ENCODE peak calls at places on chromosomes 12 and 14, in six cellular contexts. W is left lung, I is PC-3, S is thoracic aorta, M is GM12865, K is left ventricle myocardium inferior. Z is an unnamed sample.

GRCh38 chr14:55201219-55202096 is 10.1 kb upstream of the DLGAP5 start:
- DNase-seq in W (no peak), I (no peak), S (no peak), M (no peak), K (no peak), Z (no peak)

GRCh38 chr12:64625243-64626077 is 15.2 kb downstream of the RASSF3 start:
- DNase-seq in W (peak; percentile 62), I (peak; percentile 94), S (peak; percentile 58), M (peak; percentile 81), K (peak; percentile 57), Z (peak; percentile 39)

GRCh38 chr12:11795910-11796459 is 146.5 kb downstream of the ETV6 start:
- DNase-seq in W (no peak), I (peak; percentile 96), S (no peak), M (no peak), K (no peak), Z (no peak)

GRCh38 chr12:89461649-89462612 is 62.7 kb downstream of the GALNT4 start:
- DNase-seq in W (no peak), I (peak; percentile 82), S (no peak), M (peak; percentile 64), K (no peak), Z (no peak)

GRCh38 chr14:50011242-50011641 is 105.1 kb downstream of the VCPKMT start:
- DNase-seq in W (no peak), I (no peak), S (no peak), M (no peak), K (no peak), Z (no peak)

GRCh38 chr12:95673576-95673975 is 117.0 kb downstream of the NTN4 start:
- DNase-seq in W (no peak), I (no peak), S (no peak), M (no peak), K (no peak), Z (no peak)

GRCh38 chr14:22524784-22525161 is 64.3 kb downstream of the DAD1 start:
- DNase-seq in W (no peak), I (peak; percentile 33), S (no peak), M (no peak), K (no peak), Z (no peak)

GRCh38 chr14:70472253-70473159 is 20.5 kb downstream of the ADAM21 start:
- DNase-seq in W (no peak), I (no peak), S (no peak), M (peak; percentile 12), K (no peak), Z (no peak)

GRCh38 chr12:95851609-95852008 is 7.1 kb upstream of the SNRPF start:
- DNase-seq in W (no peak), I (no peak), S (no peak), M (no peak), K (no peak), Z (no peak)

GRCh38 chr12:104720346-104721064 is 237.6 kb downstream of the SLC41A2 start:
- DNase-seq in W (no peak), I (no peak), S (no peak), M (peak; percentile 58), K (no peak), Z (no peak)

GRCh38 chr14:57725399-57726077 is 140.4 kb downstream of the SLC35F4 start:
- DNase-seq in W (no peak), I (peak; percentile 98), S (no peak), M (no peak), K (no peak), Z (no peak)

GRCh38 chr12:48816148-48816854 is 2.0 kb upstream of the CACNB3 start:
- DNase-seq in W (no peak), I (peak; percentile 41), S (no peak), M (no peak), K (no peak), Z (no peak)

GRCh38 chr14:61671086-61671485 is 24.2 kb upstream of the HIF1A start:
- DNase-seq in W (no peak), I (no peak), S (no peak), M (peak; percentile 72), K (no peak), Z (no peak)

GRCh38 chr12:80033457-80033856 is 65.9 kb upstream of the OTOGL start:
- DNase-seq in W (no peak), I (peak; percentile 89), S (no peak), M (no peak), K (no peak), Z (no peak)

GRCh38 chr14:34662558-34663088 is 32.7 kb upstream of the SNX6 start:
- DNase-seq in W (no peak), I (no peak), S (no peak), M (no peak), K (no peak), Z (no peak)

GRCh38 chr14:32618991-32619390 is 289.9 kb downstream of the AKAP6 start:
- DNase-seq in W (no peak), I (peak; percentile 60), S (no peak), M (no peak), K (no peak), Z (no peak)

GRCh38 chr14:63542231-63542999 is 762 bp downstream of the PPP2R5E start:
- DNase-seq in W (peak; percentile 39), I (peak; percentile 15), S (no peak), M (no peak), K (no peak), Z (peak; percentile 38)

GRCh38 chr14:41824441-41824840 is 217.8 kb downstream of the LRFN5 start:
- DNase-seq in W (no peak), I (no peak), S (no peak), M (no peak), K (no peak), Z (no peak)

GRCh38 chr12:109385339-109386078 is 37.8 kb downstream of the MYO1H start:
- DNase-seq in W (no peak), I (peak; percentile 81), S (no peak), M (peak; percentile 41), K (no peak), Z (no peak)

GRCh38 chr12:49358548-49359141 is 8.6 kb upstream of the SPATS2 start:
- DNase-seq in W (no peak), I (peak; percentile 63), S (no peak), M (peak; percentile 89), K (no peak), Z (no peak)

GRCh38 chr12:93883436-93884154 is 206.4 kb downstream of the CRADD start:
- DNase-seq in W (no peak), I (peak; percentile 19), S (no peak), M (no peak), K (no peak), Z (no peak)

GRCh38 chr12:65518771-65519170 is 240.3 kb downstream of the MSRB3 start:
- DNase-seq in W (no peak), I (peak; percentile 26), S (no peak), M (no peak), K (no peak), Z (no peak)

GRCh38 chr12:9113296-9113986 is 2.3 kb downstream of the A2M start:
- DNase-seq in W (no peak), I (no peak), S (no peak), M (no peak), K (no peak), Z (no peak)

GRCh38 chr14:90060312-90060964 is 1.4 kb upstream of the KCNK13 start:
- DNase-seq in W (peak; percentile 37), I (peak; percentile 65), S (no peak), M (peak; percentile 72), K (peak; percentile 42), Z (peak; percentile 56)

GRCh38 chr14:101471723-101472517 is 89.4 kb upstream of the DIO3 start:
- DNase-seq in W (peak; percentile 15), I (no peak), S (no peak), M (no peak), K (no peak), Z (no peak)

GRCh38 chr12:51837286-51837685 is 11.2 kb downstream of the FIGNL2 start:
- DNase-seq in W (no peak), I (no peak), S (no peak), M (no peak), K (no peak), Z (no peak)

GRCh38 chr12:22321018-22321605 is 13.4 kb downstream of the ST8SIA1 start:
- DNase-seq in W (no peak), I (no peak), S (no peak), M (no peak), K (no peak), Z (no peak)

GRCh38 chr14:32920696-32921276 is 17.9 kb upstream of the NPAS3 start:
- DNase-seq in W (no peak), I (no peak), S (no peak), M (no peak), K (no peak), Z (no peak)

GRCh38 chr12:106282457-106283097 is 20.0 kb upstream of the TCP11L2 start:
- DNase-seq in W (peak; percentile 65), I (peak; percentile 78), S (no peak), M (peak; percentile 70), K (peak; percentile 38), Z (no peak)
- TF ChIP-seq CTCF in W (peak; percentile 61), I (peak; percentile 94), S (peak; percentile 65), M (peak; percentile 70), K (peak; percentile 78), Z (peak; percentile 66)

GRCh38 chr12:53048033-53048779 is 1.7 kb upstream of the TNS2 start:
- DNase-seq in W (peak; percentile 72), I (peak; percentile 62), S (no peak), M (no peak), K (peak; percentile 81), Z (no peak)
- TF ChIP-seq CTCF in W (no peak), I (peak; percentile 62), S (no peak), M (no peak), K (no peak), Z (no peak)

DNA sequence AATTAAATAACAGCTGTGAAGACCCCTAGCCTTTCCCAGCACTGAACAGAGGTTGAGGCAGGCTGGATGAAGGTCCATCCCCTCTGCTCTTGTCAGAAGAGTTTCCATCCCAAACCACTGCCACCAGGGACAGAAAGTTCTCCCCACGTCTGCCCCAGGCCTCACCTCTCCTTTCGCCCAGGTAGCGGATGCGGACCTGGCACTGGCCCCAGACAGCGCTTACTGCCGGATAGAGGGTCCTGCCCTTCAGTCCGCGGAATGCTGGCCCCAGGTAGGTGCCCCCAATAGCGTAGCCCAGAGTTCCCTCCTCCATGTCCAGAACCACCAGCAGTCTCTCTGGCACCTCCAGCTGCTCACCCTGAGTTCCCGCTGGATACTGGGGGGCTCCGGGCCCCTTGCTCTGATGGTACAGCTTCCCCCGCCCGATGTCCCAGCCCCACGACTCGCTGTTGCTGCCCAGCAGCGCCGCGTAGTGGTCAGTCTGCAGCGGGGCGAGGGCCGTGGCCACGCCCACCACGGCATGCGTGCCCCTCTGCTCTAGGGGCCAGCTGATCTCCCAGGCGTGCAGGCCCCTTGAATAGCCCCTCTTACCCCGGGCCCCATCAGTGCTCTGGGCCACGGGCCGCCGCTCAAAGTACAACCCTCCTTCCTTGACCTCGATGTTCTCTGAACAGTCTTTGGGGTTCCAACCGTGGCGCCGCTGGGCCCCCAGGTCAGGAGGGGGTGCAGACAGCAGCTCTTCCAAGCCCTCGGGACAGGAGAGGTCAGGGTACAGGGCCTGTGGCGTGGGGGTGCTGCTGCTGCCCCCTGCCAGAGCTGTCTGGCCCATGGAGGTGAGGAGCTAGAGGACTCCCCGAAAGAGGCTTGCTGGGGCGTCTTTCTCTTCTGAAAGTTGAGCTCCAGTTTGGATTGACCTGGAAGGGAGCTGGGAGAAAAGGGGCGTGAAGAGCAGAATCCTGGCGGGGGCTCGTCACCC is 742 bp downstream of the SPSB2 start:
- DNase-seq in W (peak; percentile 86), I (peak; percentile 82), S (peak; percentile 43), M (peak; percentile 88), K (peak; percentile 83), Z (peak; percentile 76)
- TF ChIP-seq CTCF in W (peak; percentile 94), I (peak; percentile 78), S (peak; percentile 91), M (peak; percentile 96), K (peak; percentile 98), Z (peak; percentile 87)

GRCh38 chr12:20641127-20641526 is 54.0 kb upstream of the SLCO1C1 start:
- DNase-seq in W (no peak), I (no peak), S (no peak), M (no peak), K (no peak), Z (no peak)

GRCh38 chr12:20643822-20644221 is 51.3 kb upstream of the SLCO1C1 start:
- DNase-seq in W (no peak), I (no peak), S (no peak), M (no peak), K (no peak), Z (no peak)

GRCh38 chr12:20646239-20646827 is 48.8 kb upstream of the SLCO1C1 start:
- DNase-seq in W (no peak), I (peak; percentile 54), S (no peak), M (peak; percentile 29), K (no peak), Z (no peak)
- TF ChIP-seq CTCF in W (no peak), I (peak; percentile 70), S (peak; percentile 59), M (peak; percentile 44), K (peak; percentile 63), Z (peak; percentile 30)

Z was measured in mesothelial cell of epicardium.